ENCODE peak calls at places on chromosomes 2 and 18, in eight cellular contexts. Y is NK-92 treated with Interleukin-12 subunit alpha and Interleukin-12 subunit beta, amount 100 ng/mL, for 24 hours; J is NCI-H2029; X is activated CD4-positive, alpha-beta memory T cell treated with anti-CD3 and anti-CD28 coated beads, Interleukin-2, amount 10 ng/mL, durations not matched to agents 7 days and 5 days; I is GM03348; Q is retina; G is A549; K is NCI-H510A treated with DMSO at 0.1 percent for 48 hours. D is an unnamed sample.

GRCh38 chr2:20614201-20615045 is 36.5 kb downstream of the HS1BP3 start:
- DNase-seq in Y (no peak), J (peak), X (no peak), I (no peak), Q (peak), G (no peak), K (peak), D (no peak)

GRCh38 chr2:16206191-16206944 is 266.0 kb downstream of the MYCN start:
- DNase-seq in Y (no peak), J (no peak), X (no peak), I (no peak), Q (no peak), G (no peak), K (no peak), D (no peak)

GRCh38 chr2:217206326-217206725 is 346.5 kb upstream of the TNP1 start:
- DNase-seq in Y (no peak), J (no peak), X (no peak), I (no peak), Q (no peak), G (no peak), K (no peak), D (no peak)

GRCh38 chr18:76450452-76450851 is 44.6 kb downstream of the ZNF516 start:
- DNase-seq in Y (no peak), J (no peak), X (no peak), I (peak), Q (no peak), G (no peak), K (no peak), D (peak)

GRCh38 chr2:7019191-7019590 is 102.0 kb downstream of the RNF144A start:
- DNase-seq in Y (no peak), J (no peak), X (no peak), I (no peak), Q (no peak), G (no peak), K (no peak), D (no peak)

GRCh38 chr2:15539999-15540398 is 21.1 kb downstream of the NBAS start:
- DNase-seq in Y (no peak), J (no peak), X (no peak), I (no peak), Q (no peak), G (no peak), K (no peak), D (no peak)

GRCh38 chr18:58975296-58975695 is 110.6 kb downstream of the ZNF532 start:
- DNase-seq in Y (no peak), J (no peak), X (no peak), I (no peak), Q (no peak), G (no peak), K (no peak), D (no peak)

GRCh38 chr2:14944562-14945346 is 312.2 kb downstream of the LRATD1 start:
- DNase-seq in Y (no peak), J (no peak), X (no peak), I (peak), Q (no peak), G (no peak), K (peak), D (no peak)

GRCh38 chr2:235711527-235711926 is 217.7 kb downstream of the AGAP1 start:
- DNase-seq in Y (no peak), J (no peak), X (no peak), I (no peak), Q (no peak), G (no peak), K (no peak), D (no peak)

GRCh38 chr2:3377279-3377611 is 373 bp downstream of the EIPR1 start:
- DNase-seq in Y (peak), J (no peak), X (peak), I (peak), Q (no peak), G (peak), K (peak), D (no peak)

GRCh38 chr2:71989671-71990070 is 158.0 kb downstream of the CYP26B1 start:
- DNase-seq in Y (no peak), J (no peak), X (no peak), I (no peak), Q (no peak), G (no peak), K (no peak), D (no peak)

GRCh38 chr2:150630587-150631235 is 143.2 kb upstream of the RND3 start:
- DNase-seq in Y (no peak), J (no peak), X (no peak), I (peak), Q (peak), G (no peak), K (no peak), D (no peak)

GRCh38 chr2:7692657-7693161 is 775.5 kb downstream of the RNF144A start:
- DNase-seq in Y (no peak), J (peak), X (no peak), I (peak), Q (no peak), G (no peak), K (no peak), D (no peak)